ENCODE peak calls at places on chromosomes 16 and 17, in four cellular contexts. N, I, Y and F are unnamed samples.

GRCh38 chr17:27244481-27245223 is 49.3 kb upstream of the WSB1 start:
- DNase-seq in N (peak), I (peak), Y (peak), F (peak)

GRCh38 chr17:45342871-45343526 is 26.2 kb upstream of the MAP3K14 start:
- DNase-seq in N (no peak), I (no peak), Y (no peak), F (no peak)

GRCh38 chr16:49000594-49000993 is 281.0 kb downstream of the CBLN1 start:
- DNase-seq in N (no peak), I (no peak), Y (no peak), F (peak)

GRCh38 chr16:77148121-77148520 is 42.9 kb upstream of the MON1B start:
- DNase-seq in N (no peak), I (no peak), Y (no peak), F (no peak)

GRCh38 chr16:14148016-14148415 is 76.9 kb downstream of the MRTFB start:
- DNase-seq in N (no peak), I (no peak), Y (no peak), F (no peak)

GRCh38 chr17:72353502-72353901 is 232.7 kb downstream of the SOX9 start:
- DNase-seq in N (no peak), I (no peak), Y (no peak), F (no peak)

GRCh38 chr16:75380870-75381269 is 52.4 kb downstream of the CFDP1 start:
- DNase-seq in N (no peak), I (no peak), Y (no peak), F (no peak)

GRCh38 chr16:81526935-81527334 is 82.3 kb downstream of the CMIP start:
- DNase-seq in N (no peak), I (peak), Y (no peak), F (peak)

GRCh38 chr16:3672571-3673041 is 18.1 kb downstream of the DNASE1 start:
- DNase-seq in N (no peak), I (no peak), Y (no peak), F (no peak)

GRCh38 chr16:31505483-31505882 is 2.7 kb downstream of the RUSF1 start:
- DNase-seq in N (no peak), I (no peak), Y (no peak), F (no peak)

GRCh38 chr16:18829221-18829620 is 27.9 kb upstream of the ARL6IP1 start:
- DNase-seq in N (no peak), I (no peak), Y (no peak), F (no peak)

GRCh38 chr16:89574681-89575246 is 794 bp upstream of the CPNE7 start:
- DNase-seq in N (peak), I (peak), Y (peak), F (peak)

GRCh38 chr17:18964018-18964351 is 12.0 kb downstream of the SLC5A10 start:
- DNase-seq in N (no peak), I (no peak), Y (no peak), F (no peak)

GRCh38 chr16:29818082-29818481 is 2.1 kb downstream of the PAGR1 start:
- DNase-seq in N (no peak), I (no peak), Y (no peak), F (no peak)

GRCh38 chr17:1294157-1294717 is 14.8 kb downstream of the TRARG1 start:
- DNase-seq in N (no peak), I (no peak), Y (no peak), F (no peak)

GRCh38 chr17:14604920-14605599 is 304.2 kb downstream of the HS3ST3B1 start:
- DNase-seq in N (peak), I (no peak), Y (no peak), F (no peak)

GRCh38 chr17:28993645-28994426 is 12.0 kb downstream of the SEZ6 start:
- DNase-seq in N (no peak), I (no peak), Y (no peak), F (no peak)

GRCh38 chr17:2198917-2199316 is 104.7 kb downstream of the SMG6 start:
- DNase-seq in N (no peak), I (no peak), Y (no peak), F (no peak)

GRCh38 chr17:77959216-77959925 is 868 bp downstream of the TNRC6C start:
- DNase-seq in N (peak), I (no peak), Y (peak), F (peak)

GRCh38 chr17:57121308-57122042 is 36.4 kb downstream of the AKAP1 start:
- DNase-seq in N (peak), I (peak), Y (no peak), F (peak)

GRCh38 chr17:9470171-9470570 is 105.4 kb downstream of the STX8 start:
- DNase-seq in N (no peak), I (no peak), Y (no peak), F (no peak)

GRCh38 chr16:86170720-86171119 is 271.8 kb downstream of the IRF8 start:
- DNase-seq in N (no peak), I (no peak), Y (no peak), F (no peak)

GRCh38 chr17:2239882-2240430 is 63.6 kb downstream of the SMG6 start:
- DNase-seq in N (peak), I (peak), Y (no peak), F (no peak)

GRCh38 chr17:21174719-21175118 is 39.2 kb downstream of the TMEM11 start:
- DNase-seq in N (peak), I (no peak), Y (no peak), F (no peak)

GRCh38 chr17:63954402-63955063 is 18.2 kb downstream of the SCN4A start:
- DNase-seq in N (no peak), I (no peak), Y (no peak), F (no peak)

GRCh38 chr16:2473425-2473926 is 1.5 kb upstream of the TBC1D24 start:
- DNase-seq in N (no peak), I (no peak), Y (peak), F (no peak)

GRCh38 chr16:48959747-48960146 is 321.9 kb downstream of the CBLN1 start:
- DNase-seq in N (no peak), I (no peak), Y (no peak), F (no peak)

GRCh38 chr16:28935333-28935732 is 3.6 kb downstream of the CD19 start:
- DNase-seq in N (no peak), I (no peak), Y (no peak), F (no peak)

GRCh38 chr17:9271989-9272388 is 250.7 kb downstream of the NTN1 start:
- DNase-seq in N (peak), I (no peak), Y (no peak), F (no peak)

DNA sequence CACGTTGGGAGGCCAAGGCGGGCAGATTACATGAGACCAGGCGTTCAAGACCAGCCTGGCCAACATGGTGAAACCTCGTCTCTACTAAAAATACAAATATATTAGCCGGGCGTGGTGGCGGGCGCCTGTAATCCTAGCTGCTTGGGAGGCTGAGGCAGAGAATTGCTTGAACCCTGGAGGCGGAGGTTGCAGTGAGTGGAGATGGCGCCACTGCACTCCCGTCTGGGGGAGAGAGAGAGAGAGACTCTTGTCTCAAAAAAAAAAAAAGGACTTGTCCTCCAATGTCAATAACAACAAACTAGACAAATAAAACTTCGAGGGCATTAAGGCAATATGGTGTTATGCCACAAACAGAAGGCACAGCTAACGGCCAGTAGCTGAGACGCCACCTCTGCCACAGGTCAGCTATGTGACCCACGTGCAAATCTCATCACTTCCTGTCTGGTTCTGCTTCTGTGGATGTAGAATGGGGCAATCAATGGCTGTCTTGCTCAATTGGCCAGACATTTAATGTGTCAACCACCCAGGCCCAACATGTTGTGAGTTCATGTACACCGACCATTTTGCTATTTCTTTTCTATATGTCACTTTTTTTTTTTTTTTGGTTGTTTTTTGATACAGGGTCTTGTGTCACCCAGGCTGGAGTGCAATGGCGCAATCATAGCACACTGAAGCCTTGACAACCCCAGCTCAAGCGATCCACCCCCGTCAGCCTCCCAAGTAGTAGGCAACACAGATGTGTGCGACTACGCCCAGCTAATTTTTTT is 834 bp upstream of the TXNDC11 start:
- DNase-seq in N (peak), I (peak), Y (no peak), F (peak)
- TF ChIP-seq POLR2A in N (no peak), I (no peak), Y (no peak), F (no peak)

DNA sequence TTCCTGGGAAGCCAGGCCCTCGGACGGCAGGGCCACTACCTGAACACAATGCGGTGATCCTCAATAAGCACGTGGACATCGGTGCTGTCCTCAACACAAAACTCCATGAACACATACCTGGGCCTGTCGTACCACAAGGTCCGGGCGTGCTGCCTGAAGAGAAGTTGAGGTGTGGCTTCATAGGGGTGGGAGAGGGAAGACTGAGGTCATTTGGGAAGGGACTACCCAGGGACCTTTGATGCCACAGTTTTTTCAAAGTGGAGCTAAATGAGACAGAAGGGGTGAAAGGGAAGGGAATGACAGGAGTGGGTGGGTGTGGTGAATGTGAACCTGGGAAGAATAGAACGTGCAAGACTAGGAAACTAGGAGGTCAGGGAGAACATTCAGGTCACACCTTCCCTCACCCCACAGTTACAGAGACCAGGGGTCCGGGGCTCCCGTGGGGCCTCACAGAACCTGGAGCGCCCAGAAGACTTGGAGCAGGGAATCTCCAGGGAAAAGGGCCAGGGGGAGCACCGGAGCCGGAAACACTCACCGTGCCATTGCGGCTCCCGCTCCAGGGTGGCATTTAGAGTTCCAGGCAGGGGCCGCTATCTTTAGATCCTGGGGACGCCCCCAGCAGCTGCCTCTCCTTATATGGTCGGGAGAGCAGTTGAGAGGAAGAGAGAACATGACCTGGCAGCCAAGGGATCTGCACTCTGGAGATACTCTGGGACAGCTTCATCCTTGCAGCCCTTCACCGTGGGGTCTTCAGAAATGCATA is at the start of gene PTGES3L:
- DNase-seq in N (peak), I (peak), Y (peak), F (peak)
- TF ChIP-seq POLR2A in N (no peak), I (no peak), Y (peak), F (no peak)

DNA sequence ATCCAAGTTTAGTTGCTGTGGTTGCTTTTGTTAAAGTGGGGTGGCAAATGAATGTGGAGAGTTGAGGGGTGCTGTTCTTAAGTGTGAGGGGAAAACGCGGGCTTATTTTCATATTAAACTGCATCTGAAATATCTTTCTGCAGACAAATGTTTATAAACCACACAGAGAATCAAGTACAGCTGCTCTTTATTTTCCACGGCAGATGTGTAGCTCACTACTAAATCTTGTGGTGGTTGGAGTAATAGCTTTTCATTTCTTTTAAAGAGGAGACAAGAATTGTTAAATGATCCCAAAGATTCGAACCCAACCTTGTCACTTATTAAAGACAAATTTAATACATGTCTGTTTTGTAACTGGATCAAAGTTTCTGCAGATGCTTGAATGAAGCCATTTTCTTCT is 2.1 kb downstream of the CLTC start:
- DNase-seq in N (no peak), I (no peak), Y (no peak), F (peak)
- TF ChIP-seq POLR2A in N (no peak), I (no peak), Y (no peak), F (no peak)

GRCh38 chr17:31008374-31009035 is 37.7 kb downstream of the RNF135 start:
- DNase-seq in N (peak), I (no peak), Y (peak), F (peak)
- TF ChIP-seq POLR2A in N (peak), I (no peak), Y (peak), F (no peak)

GRCh38 chr17:75854111-75854748 is 905 bp downstream of the WBP2 start:
- DNase-seq in N (peak), I (peak), Y (no peak), F (peak)
- TF ChIP-seq POLR2A in N (peak), I (no peak), Y (no peak), F (peak)

GRCh38 chr17:66301864-66302741 is at the start of gene PRKCA:
- DNase-seq in N (peak), I (peak), Y (peak), F (peak)
- TF ChIP-seq POLR2A in N (peak), I (peak), Y (peak), F (no peak)

DNA sequence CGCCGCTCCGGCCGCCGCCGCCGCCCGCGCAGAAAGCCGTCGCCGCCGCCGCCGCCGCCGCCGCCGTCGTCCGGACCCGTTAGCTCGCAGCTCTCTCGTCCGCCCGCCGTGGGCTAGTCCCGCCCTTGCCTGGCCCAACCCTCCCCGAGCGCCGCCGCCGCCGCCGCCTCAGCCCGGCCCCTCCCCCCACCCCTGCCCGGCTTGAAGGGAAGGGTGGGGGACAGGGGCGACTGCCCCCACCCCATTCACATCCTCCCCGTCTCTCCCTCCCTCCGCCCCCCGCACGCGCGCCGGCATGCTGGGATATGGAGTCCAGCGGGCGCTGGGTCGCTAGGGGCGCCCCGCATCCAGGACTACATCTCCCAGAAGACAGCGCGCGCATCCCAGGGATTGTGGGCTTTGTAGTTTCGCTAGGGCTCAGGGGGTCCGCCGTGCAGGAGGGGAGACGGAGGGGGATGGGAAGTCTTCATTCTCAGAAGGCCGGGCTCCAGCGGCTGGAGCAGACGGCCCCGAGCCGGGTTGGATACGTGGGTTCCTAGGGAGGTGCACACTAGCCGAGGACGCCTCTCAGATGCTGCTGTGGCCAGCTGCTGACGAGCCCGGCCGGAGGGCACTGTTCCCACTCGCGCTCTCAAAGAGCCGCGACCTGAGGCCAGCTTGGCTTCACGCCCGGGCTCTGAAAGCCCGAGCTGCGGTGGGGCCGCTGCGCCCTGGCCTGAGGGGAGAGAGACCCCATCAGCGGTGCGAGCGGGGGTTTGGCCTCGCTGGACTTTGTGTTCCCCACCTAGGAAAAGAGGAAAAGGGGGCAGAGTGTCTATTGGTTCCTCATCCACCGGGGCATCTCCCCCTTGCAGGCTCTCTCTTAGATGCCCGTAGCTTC is at the start of gene ST3GAL2:
- DNase-seq in N (peak), I (peak), Y (peak), F (peak)
- TF ChIP-seq POLR2A in N (no peak), I (peak), Y (peak), F (peak)

GRCh38 chr16:53091508-53092211 is 36.9 kb downstream of the CHD9 start:
- DNase-seq in N (peak), I (no peak), Y (no peak), F (no peak)

GRCh38 chr16:53089434-53090270 is 34.9 kb downstream of the CHD9 start:
- DNase-seq in N (no peak), I (no peak), Y (no peak), F (no peak)

GRCh38 chr16:53090271-53090590 is 35.4 kb downstream of the CHD9 start:
- DNase-seq in N (no peak), I (no peak), Y (no peak), F (no peak)

GRCh38 chr16:53093162-53093744 is 38.5 kb downstream of the CHD9 start:
- DNase-seq in N (no peak), I (no peak), Y (no peak), F (no peak)

DNA sequence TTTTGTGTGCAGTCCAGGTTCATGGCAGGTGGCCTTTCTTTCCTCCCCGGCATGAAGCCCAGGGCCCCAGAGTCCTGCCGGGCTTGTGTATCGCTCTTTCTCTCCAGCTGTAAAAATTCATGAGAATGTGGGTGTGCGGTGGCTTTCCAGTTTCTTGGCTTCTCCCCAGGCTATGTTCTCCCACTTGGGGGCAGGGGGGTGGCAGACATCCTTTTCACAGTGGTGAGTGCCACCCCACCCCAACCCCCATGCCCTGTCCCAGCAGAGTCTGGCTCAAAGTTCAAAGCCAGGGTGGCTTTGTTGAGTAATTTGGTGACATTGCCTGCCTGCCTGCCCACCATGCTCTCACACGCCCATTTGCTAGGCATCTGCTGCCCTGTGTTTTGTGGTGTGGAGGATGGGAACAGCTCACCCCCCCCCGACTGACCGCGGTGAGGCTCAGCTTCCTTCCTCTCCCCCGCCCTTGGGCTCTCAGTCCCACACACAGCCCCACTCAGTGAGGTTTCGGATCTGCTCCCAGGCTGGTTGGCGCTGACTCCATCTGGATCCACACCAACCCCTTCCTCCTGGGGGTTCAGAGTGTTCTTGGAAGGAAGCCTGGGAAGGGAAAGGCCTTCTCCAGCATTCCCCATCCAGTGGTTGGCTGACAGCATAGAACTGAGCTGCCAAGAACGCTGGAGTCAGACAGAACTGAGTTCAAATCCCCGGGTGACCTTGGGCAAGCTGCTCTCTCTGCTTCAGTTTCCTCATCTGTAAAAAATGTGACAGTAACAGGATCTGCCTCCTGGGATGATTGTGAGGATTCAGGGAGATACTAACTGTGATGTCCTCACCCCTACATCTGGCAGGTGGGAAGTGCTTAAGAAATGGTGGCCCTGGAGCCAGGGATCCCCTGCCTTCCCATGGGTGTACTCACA is 36.1 kb downstream of the CHD9 start:
- DNase-seq in N (peak), I (no peak), Y (no peak), F (no peak)
- TF ChIP-seq POLR2A in N (peak), I (no peak), Y (no peak), F (no peak)

GRCh38 chr17:16419929-16420271 is 4.5 kb downstream of the TRPV2 start:
- DNase-seq in N (no peak), I (no peak), Y (no peak), F (peak)

GRCh38 chr17:16418684-16419066 is 3.3 kb downstream of the TRPV2 start:
- DNase-seq in N (no peak), I (no peak), Y (no peak), F (peak)

GRCh38 chr17:16417896-16418683 is 2.7 kb downstream of the TRPV2 start:
- DNase-seq in N (no peak), I (no peak), Y (no peak), F (no peak)

GRCh38 chr17:16417399-16417798 is 2.0 kb downstream of the TRPV2 start:
- DNase-seq in N (no peak), I (no peak), Y (no peak), F (no peak)

GRCh38 chr17:16419074-16419928 is 3.9 kb downstream of the TRPV2 start:
- DNase-seq in N (peak), I (peak), Y (no peak), F (peak)
- TF ChIP-seq POLR2A in N (peak), I (no peak), Y (no peak), F (no peak)